ENCODE peak calls at places on chromosomes 13 and 19, in seven cellular contexts. L, R, T, A, N, H and I are unnamed samples.

GRCh38 chr19:17794731-17795494 is at the start of gene B3GNT3:
- DNase-seq in T (no peak), H (no peak), A (no peak), R (no peak), N (no peak), L (no peak), I (no peak)

GRCh38 chr13:80408270-80408669 is 67.3 kb upstream of the SPRY2 start:
- DNase-seq in A (no peak), T (no peak), L (no peak), H (no peak), R (no peak), N (no peak), I (no peak)

GRCh38 chr19:50417138-50417849 is 1.4 kb upstream of the SPIB start:
- DNase-seq in H (no peak), R (no peak), L (no peak), A (no peak), N (no peak), T (no peak), I (no peak)

GRCh38 chr13:103965506-103966243 is 899.5 kb upstream of the SLC10A2 start:
- DNase-seq in H (no peak), N (no peak), A (no peak), T (no peak), L (no peak), R (no peak), I (no peak)

GRCh38 chr13:27125357-27126282 is 46.0 kb downstream of the USP12 start:
- DNase-seq in R (no peak), L (no peak), A (no peak), T (no peak), N (no peak), H (no peak), I (no peak)

GRCh38 chr13:26621731-26622401 is 64.4 kb downstream of the WASF3 start:
- DNase-seq in L (no peak), T (no peak), N (no peak), R (no peak), H (no peak), A (no peak), I (no peak)

GRCh38 chr13:23979361-23980159 is 82.3 kb upstream of the C1QTNF9B start:
- DNase-seq in H (no peak), T (peak), A (peak), R (peak), N (peak), L (no peak), I (no peak)

GRCh38 chr19:42018503-42019193 is 24.6 kb upstream of the ATP1A3 start:
- DNase-seq in R (no peak), L (no peak), N (no peak), H (no peak), A (no peak), T (no peak), I (no peak)

GRCh38 chr19:18488838-18489626 is 32.8 kb downstream of the ELL start:
- DNase-seq in N (no peak), A (no peak), R (no peak), L (no peak), H (no peak), T (no peak), I (no peak)

GRCh38 chr19:43469160-43469480 is 3.7 kb upstream of the LYPD3 start:
- DNase-seq in L (no peak), R (no peak), H (no peak), N (no peak), T (no peak), A (no peak), I (no peak)

GRCh38 chr13:77460195-77460594 is 75.3 kb upstream of the SCEL start:
- DNase-seq in T (no peak), H (no peak), N (peak), L (no peak), R (no peak), A (no peak), I (no peak)

GRCh38 chr19:10927691-10928562 is 512 bp downstream of the YIPF2 start:
- DNase-seq in N (peak), R (no peak), A (no peak), T (no peak), L (no peak), H (no peak), I (no peak)

GRCh38 chr13:26688286-26688685 is 72.3 kb downstream of the GPR12 start:
- DNase-seq in N (no peak), L (no peak), H (no peak), R (no peak), A (no peak), T (no peak), I (no peak)

GRCh38 chr13:48093588-48093987 is 1.3 kb downstream of the MED4 start:
- DNase-seq in N (no peak), T (no peak), L (no peak), H (no peak), R (no peak), A (no peak), I (no peak)

GRCh38 chr13:98915563-98916348 is 62.1 kb downstream of the DOCK9 start:
- DNase-seq in R (no peak), N (no peak), T (no peak), H (no peak), L (no peak), A (no peak), I (no peak)

GRCh38 chr13:35479223-35479536 is 2.7 kb upstream of the MAB21L1 start:
- DNase-seq in R (no peak), H (no peak), T (no peak), N (no peak), L (no peak), A (no peak), I (no peak)

GRCh38 chr13:27425918-27426630 is 1.7 kb downstream of the GTF3A start:
- DNase-seq in T (no peak), R (peak), L (peak), A (peak), H (no peak), N (peak), I (no peak)

GRCh38 chr13:109700176-109700575 is 86.2 kb downstream of the IRS2 start:
- DNase-seq in R (peak), H (peak), N (peak), L (no peak), T (peak), A (no peak), I (no peak)

GRCh38 chr13:113948034-113948742 is 25.7 kb downstream of the C13orf46 start:
- DNase-seq in A (no peak), N (no peak), H (no peak), T (no peak), L (no peak), R (no peak), I (no peak)

GRCh38 chr13:30143671-30144400 is 163.5 kb downstream of the KATNAL1 start:
- DNase-seq in N (no peak), A (no peak), R (no peak), L (no peak), H (no peak), T (no peak), I (peak)

GRCh38 chr19:46503848-46504453 is 8.3 kb upstream of the PNMA8B start:
- DNase-seq in H (no peak), N (no peak), L (no peak), R (no peak), A (no peak), T (no peak), I (no peak)

GRCh38 chr13:101211261-101211660 is 205.0 kb downstream of the NALCN start:
- DNase-seq in H (peak), A (no peak), R (no peak), L (no peak), N (no peak), T (no peak), I (no peak)

GRCh38 chr19:4233282-4233853 is 4.0 kb downstream of the EBI3 start:
- DNase-seq in H (no peak), A (peak), R (peak), L (peak), T (no peak), N (no peak), I (no peak)

GRCh38 chr13:53001871-53002270 is 26.7 kb upstream of the OLFM4 start:
- DNase-seq in R (no peak), H (no peak), L (no peak), N (no peak), A (no peak), T (no peak), I (no peak)

GRCh38 chr13:74251778-74252519 is 117.7 kb upstream of the KLF12 start:
- DNase-seq in N (no peak), H (no peak), A (no peak), R (no peak), T (no peak), L (no peak), I (no peak)

GRCh38 chr19:6087074-6087506 is 23.2 kb downstream of the RFX2 start:
- DNase-seq in A (no peak), N (no peak), T (no peak), L (no peak), H (no peak), R (no peak), I (no peak)

GRCh38 chr19:55484571-55485438 is at the start of gene NAT14:
- DNase-seq in L (peak), H (no peak), R (peak), A (peak), N (peak), T (no peak), I (no peak)

GRCh38 chr13:49046002-49046401 is 70.3 kb downstream of the FNDC3A start:
- DNase-seq in R (no peak), A (no peak), T (no peak), N (no peak), H (no peak), L (no peak), I (no peak)

GRCh38 chr13:44296856-44297255 is 76.8 kb upstream of the SERP2 start:
- DNase-seq in A (no peak), N (peak), L (no peak), R (no peak), H (no peak), T (no peak), I (no peak)

GRCh38 chr19:5947435-5947834 is 30.5 kb downstream of the RANBP3 start:
- DNase-seq in R (peak), H (no peak), L (no peak), N (peak), A (no peak), T (peak), I (no peak)